ENCODE peak calls at places on chromosomes 13 and 19, in ten cellular contexts. B is right atrium auricular region, Y is left ventricle myocardium inferior, V is astrocyte of the spinal cord, X is mammary epithelial cell, M is WERI-Rb-1, N is AG10803, F is Calu3, E is cardiac muscle cell, K is bronchial epithelial cell. D is an unnamed sample.

GRCh38 chr19:58330458-58330857 is 3.7 kb downstream of the ZSCAN22 start:
- DNase-seq in B (no peak), Y (no peak), V (peak; percentile 65), X (peak; percentile 83), M (no peak), N (peak; percentile 59), F (no peak), E (peak; percentile 68), K (peak; percentile 74), D (no peak)

GRCh38 chr13:100306042-100306441 is 217.1 kb downstream of the PCCA start:
- DNase-seq in B (no peak), Y (no peak), V (no peak), X (no peak), M (no peak), N (no peak), F (no peak), E (no peak), K (no peak), D (no peak)

GRCh38 chr19:35107541-35107939 is 8.1 kb upstream of the FXYD3 start:
- DNase-seq in B (peak; percentile 77), Y (no peak), V (no peak), X (peak; percentile 97), M (no peak), N (peak; percentile 29), F (peak; percentile 95), E (peak; percentile 79), K (peak; percentile 82), D (no peak)

GRCh38 chr19:15378529-15379082 is 981 bp downstream of the AKAP8 start:
- DNase-seq in B (no peak), Y (peak; percentile 45), V (peak; percentile 38), X (peak; percentile 52), M (peak; percentile 21), N (peak; percentile 49), F (peak; percentile 20), E (peak; percentile 63), K (peak; percentile 37), D (peak; percentile 80)

GRCh38 chr19:33509774-33510173 is 11.8 kb downstream of the PEPD start:
- DNase-seq in B (no peak), Y (no peak), V (no peak), X (no peak), M (no peak), N (no peak), F (no peak), E (no peak), K (no peak), D (no peak)

GRCh38 chr13:97339019-97339988 is 94.7 kb upstream of the RAP2A start:
- DNase-seq in B (peak; percentile 82), Y (peak; percentile 54), V (peak; percentile 76), X (peak; percentile 55), M (no peak), N (peak; percentile 95), F (peak; percentile 3), E (peak; percentile 95), K (no peak), D (no peak)

GRCh38 chr13:84983321-84983720 is 815.9 kb downstream of the SLITRK6 start:
- DNase-seq in B (no peak), Y (no peak), V (no peak), X (no peak), M (no peak), N (no peak), F (no peak), E (no peak), K (no peak), D (no peak)

GRCh38 chr13:50809133-50810090 is 34.1 kb downstream of the DLEU7 start:
- DNase-seq in B (no peak), Y (no peak), V (no peak), X (no peak), M (no peak), N (peak; percentile 15), F (no peak), E (no peak), K (no peak), D (no peak)

GRCh38 chr13:96473463-96474157 is 383.7 kb downstream of the HS6ST3 start:
- DNase-seq in B (no peak), Y (no peak), V (no peak), X (no peak), M (no peak), N (no peak), F (no peak), E (no peak), K (no peak), D (no peak)

GRCh38 chr13:67075239-67075638 is 154.9 kb downstream of the PCDH9 start:
- DNase-seq in B (no peak), Y (no peak), V (no peak), X (peak; percentile 3), M (no peak), N (no peak), F (no peak), E (peak; percentile 64), K (no peak), D (no peak)

GRCh38 chr19:37304190-37304883 is 66.6 kb upstream of the ZNF527 start:
- DNase-seq in B (no peak), Y (peak; percentile 68), V (no peak), X (no peak), M (peak; percentile 77), N (no peak), F (no peak), E (no peak), K (no peak), D (no peak)

GRCh38 chr19:5156231-5156986 is 184.2 kb downstream of the PTPRS start:
- DNase-seq in B (no peak), Y (no peak), V (no peak), X (no peak), M (peak; percentile 49), N (no peak), F (no peak), E (no peak), K (no peak), D (no peak)

GRCh38 chr19:16476401-16476800 is 4.6 kb upstream of the EPS15L1 start:
- DNase-seq in B (no peak), Y (no peak), V (no peak), X (no peak), M (no peak), N (no peak), F (no peak), E (no peak), K (no peak), D (no peak)

GRCh38 chr19:16473875-16474397 is 2.2 kb upstream of the EPS15L1 start:
- DNase-seq in B (no peak), Y (no peak), V (no peak), X (no peak), M (no peak), N (peak; percentile 34), F (no peak), E (no peak), K (no peak), D (no peak)

GRCh38 chr19:16482745-16483144 is 11.0 kb upstream of the EPS15L1 start:
- DNase-seq in B (no peak), Y (no peak), V (no peak), X (no peak), M (no peak), N (no peak), F (no peak), E (no peak), K (no peak), D (no peak)

GRCh38 chr19:16472992-16473391 is 1.2 kb upstream of the EPS15L1 start:
- DNase-seq in B (no peak), Y (no peak), V (no peak), X (no peak), M (no peak), N (no peak), F (no peak), E (no peak), K (no peak), D (no peak)

DNA sequence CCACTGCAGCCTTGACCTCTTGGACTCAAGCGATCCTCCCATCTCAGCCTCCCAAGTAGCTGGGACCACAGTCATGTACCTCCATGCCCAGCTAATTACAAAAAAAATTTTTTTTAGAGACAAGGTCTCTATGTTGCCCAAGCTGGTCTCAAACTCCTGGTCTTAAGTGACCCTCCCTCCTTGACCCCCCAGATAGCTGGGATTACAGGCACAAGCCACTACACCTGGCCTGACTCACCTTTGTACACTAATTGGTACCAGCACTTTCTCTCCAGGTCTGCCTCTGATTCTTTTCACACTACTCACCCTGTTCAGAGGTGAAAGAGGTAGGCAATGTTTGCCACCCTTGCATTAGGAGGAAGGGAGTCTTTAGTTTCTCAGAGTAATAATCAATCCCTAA is 5.5 kb upstream of the EPS15L1 start:
- DNase-seq in B (no peak), Y (no peak), V (no peak), X (no peak), M (no peak), N (no peak), F (no peak), E (no peak), K (no peak), D (no peak)
- TF ChIP-seq CTCF in B (no peak), Y (no peak), V (no peak), X (no peak), M (no peak), N (no peak), F (no peak), E (no peak), K (no peak), D (no peak)

DNA sequence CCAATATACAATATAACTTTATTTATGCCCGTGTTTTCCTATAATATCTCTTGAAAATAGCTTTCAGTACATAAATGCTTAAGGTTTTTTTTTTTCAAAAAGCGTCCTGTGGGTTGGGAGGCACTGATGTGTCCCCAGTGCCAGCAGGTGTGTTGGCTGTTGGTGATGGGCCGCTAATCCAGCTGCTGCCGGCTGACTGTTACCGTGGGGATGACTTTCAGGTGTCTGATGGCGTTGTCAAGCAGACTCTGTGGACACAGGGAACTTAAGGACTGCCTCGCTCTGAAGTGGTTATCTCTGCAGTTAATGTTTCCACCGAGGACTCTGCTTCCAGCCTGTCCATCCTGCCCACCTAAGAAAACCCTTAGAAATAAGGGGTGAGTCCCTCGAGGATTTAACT is 94.6 kb downstream of the ANKRD10 start:
- DNase-seq in B (no peak), Y (no peak), V (no peak), X (no peak), M (no peak), N (no peak), F (no peak), E (no peak), K (no peak), D (no peak)
- TF ChIP-seq CTCF in B (no peak), Y (no peak), V (no peak), X (no peak), M (no peak), N (no peak), F (no peak), E (no peak), K (no peak), D (no peak)

DNA sequence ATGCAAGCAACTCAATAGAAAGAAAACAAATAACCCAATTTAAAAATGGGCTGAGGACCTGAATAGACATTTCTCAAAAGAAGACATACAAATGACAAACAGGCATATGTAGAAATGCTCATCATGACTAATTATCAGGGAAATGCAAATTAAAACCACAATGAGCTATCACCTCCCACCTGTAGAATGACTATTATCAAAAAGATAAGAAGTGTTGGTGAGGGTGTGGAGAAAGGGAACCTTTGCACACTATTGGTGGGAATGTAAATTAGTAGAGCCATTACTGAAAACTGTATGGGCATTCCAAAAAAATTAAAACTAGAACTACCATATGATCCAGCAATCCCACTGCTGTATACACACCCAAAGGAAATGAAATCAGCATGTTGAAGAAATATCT is 212.2 kb downstream of the SUCLA2 start:
- DNase-seq in B (no peak), Y (no peak), V (no peak), X (no peak), M (no peak), N (no peak), F (no peak), E (no peak), K (peak; percentile 3), D (no peak)
- TF ChIP-seq CTCF in B (no peak), Y (no peak), V (no peak), X (no peak), M (no peak), N (no peak), F (no peak), E (no peak), K (no peak), D (no peak)

GRCh38 chr19:28242317-28242927 is 970.5 kb downstream of the UQCRFS1 start:
- DNase-seq in B (no peak), Y (no peak), V (peak; percentile 15), X (peak; percentile 2), M (peak; percentile 44), N (peak; percentile 43), F (peak; percentile 12), E (peak; percentile 60), K (peak; percentile 0), D (peak; percentile 30)
- TF ChIP-seq CTCF in B (peak; percentile 24), Y (peak; percentile 62), V (peak; percentile 53), X (peak; percentile 78), M (peak; percentile 79), N (peak; percentile 80), F (no peak), E (peak; percentile 70), K (no peak), D (no peak)